ENCODE peak calls at places on chromosome X, in five cellular contexts. U is A673, S is pancreas, Y is NCI-H82, B is caudate nucleus. G is an unnamed sample.

GRCh38 chrX:118181030-118181429 is 64.4 kb upstream of the KLHL13 start:
- DNase-seq in U (peak), S (no peak), Y (no peak), B (no peak), G (no peak)

GRCh38 chrX:107324493-107325310 is 118.3 kb downstream of the DNAAF6 start:
- DNase-seq in U (peak), S (peak), Y (peak), B (no peak), G (peak)

GRCh38 chrX:66163849-66164401 is at the start of gene HEPH:
- DNase-seq in U (no peak), S (no peak), Y (no peak), B (no peak), G (no peak)

GRCh38 chrX:85084770-85085393 is 81.2 kb downstream of the APOOL start:
- DNase-seq in U (peak), S (no peak), Y (peak), B (no peak), G (peak)

GRCh38 chrX:73850124-73851013 is 287.4 kb downstream of the CHIC1 start:
- DNase-seq in U (peak), S (peak), Y (peak), B (no peak), G (no peak)

GRCh38 chrX:11143931-11144678 is 33.0 kb downstream of the HCCS start:
- DNase-seq in U (peak), S (peak), Y (peak), B (peak), G (peak)

GRCh38 chrX:7362111-7362510 is 214.2 kb upstream of the PUDP start:
- DNase-seq in U (no peak), S (no peak), Y (no peak), B (no peak), G (no peak)

GRCh38 chrX:6151971-6152370 is 76.7 kb downstream of the NLGN4X start:
- DNase-seq in U (no peak), S (no peak), Y (no peak), B (no peak), G (no peak)

GRCh38 chrX:119729408-119730201 is 28.8 kb upstream of the SOWAHD start:
- DNase-seq in U (peak), S (no peak), Y (peak), B (no peak), G (peak)

GRCh38 chrX:117996408-117996807 is 120.2 kb downstream of the KLHL13 start:
- DNase-seq in U (no peak), S (no peak), Y (no peak), B (no peak), G (no peak)

GRCh38 chrX:1300449-1300848 is 31.8 kb downstream of the CSF2RA start:
- DNase-seq in U (no peak), S (no peak), Y (no peak), B (no peak), G (no peak)

GRCh38 chrX:44748014-44748413 is 95.8 kb upstream of the DUSP21 start:
- DNase-seq in U (peak), S (no peak), Y (peak), B (no peak), G (no peak)

GRCh38 chrX:20595928-20596550 is 329.3 kb upstream of the RPS6KA3 start:
- DNase-seq in U (no peak), S (no peak), Y (no peak), B (peak), G (no peak)

GRCh38 chrX:7139202-7140081 is 8.1 kb upstream of the STS start:
- DNase-seq in U (no peak), S (no peak), Y (no peak), B (no peak), G (no peak)

GRCh38 chrX:581717-582116 is 48.9 kb upstream of the SHOX start:
- DNase-seq in U (no peak), S (no peak), Y (no peak), B (no peak), G (no peak)

GRCh38 chrX:150779367-150779766 is 86.2 kb downstream of the MTMR1 start:
- DNase-seq in U (no peak), S (no peak), Y (no peak), B (no peak), G (no peak)

GRCh38 chrX:25523574-25523973 is 507.8 kb upstream of the ARX start:
- DNase-seq in U (peak), S (no peak), Y (peak), B (peak), G (peak)

GRCh38 chrX:124719060-124719459 is 372.7 kb downstream of the SH2D1A start:
- DNase-seq in U (no peak), S (no peak), Y (peak), B (no peak), G (no peak)

GRCh38 chrX:111597967-111598366 is 83.0 kb upstream of the ALG13 start:
- DNase-seq in U (no peak), S (no peak), Y (no peak), B (no peak), G (no peak)

GRCh38 chrX:154140206-154140605 is 3.8 kb upstream of the OPN1LW start:
- DNase-seq in U (no peak), S (no peak), Y (peak), B (no peak), G (no peak)

GRCh38 chrX:48910926-48911406 is 480 bp downstream of the SLC35A2 start:
- DNase-seq in U (peak), S (no peak), Y (no peak), B (no peak), G (no peak)

GRCh38 chrX:24241822-24242648 is 71.8 kb downstream of the SUPT20HL2 start:
- DNase-seq in U (peak), S (no peak), Y (peak), B (no peak), G (no peak)

GRCh38 chrX:68842781-68843581 is 14.2 kb downstream of the EFNB1 start:
- DNase-seq in U (peak), S (no peak), Y (no peak), B (no peak), G (no peak)

GRCh38 chrX:30751497-30751896 is 98.3 kb downstream of the GK start:
- DNase-seq in U (no peak), S (no peak), Y (no peak), B (no peak), G (no peak)

GRCh38 chrX:131607796-131608369 is 64.0 kb downstream of the OR13H1 start:
- DNase-seq in U (no peak), S (no peak), Y (no peak), B (no peak), G (no peak)

GRCh38 chrX:100410083-100410590 is at the start of gene PCDH19:
- DNase-seq in U (peak), S (peak), Y (peak), B (peak), G (peak)

GRCh38 chrX:116240446-116240845 is 69.9 kb downstream of the AGTR2 start:
- DNase-seq in U (no peak), S (no peak), Y (no peak), B (no peak), G (no peak)

GRCh38 chrX:130097507-130098201 is 12.6 kb downstream of the ELF4 start:
- DNase-seq in U (no peak), S (no peak), Y (peak), B (no peak), G (no peak)

GRCh38 chrX:47614618-47615017 is 5.0 kb downstream of the SYN1 start:
- DNase-seq in U (no peak), S (no peak), Y (no peak), B (no peak), G (no peak)

GRCh38 chrX:106875151-106875550 is 28.0 kb downstream of the RIPPLY1 start:
- DNase-seq in U (no peak), S (no peak), Y (no peak), B (no peak), G (no peak)

GRCh38 chrX:1491851-1492349 is 39.2 kb upstream of the ASMTL start:
- DNase-seq in U (peak), S (peak), Y (no peak), B (no peak), G (no peak)

GRCh38 chrX:2627272-2627867 is 63.7 kb upstream of the CD99 start:
- DNase-seq in U (peak), S (no peak), Y (no peak), B (no peak), G (no peak)

GRCh38 chrX:7088968-7089615 is 58.4 kb upstream of the STS start:
- DNase-seq in U (no peak), S (no peak), Y (peak), B (no peak), G (no peak)

G was measured in frontal cortex.